ENCODE peak calls at places on chromosome 6, in four cellular contexts. W, J, Z and I are unnamed samples.
A peak's percentile ranks its signal among the peaks of the same experiment; 100 is the strongest.

GRCh38 chr6:99802396-99803031 is 191.5 kb downstream of the MCHR2 start:
- DNase-seq in W (no peak), J (no peak), Z (no peak), I (no peak)

GRCh38 chr6:9806195-9806594 is 608.7 kb downstream of the TFAP2A start:
- DNase-seq in W (no peak), J (no peak), Z (no peak), I (no peak)

GRCh38 chr6:152845421-152845820 is 94.8 kb downstream of the VIP start:
- DNase-seq in W (no peak), J (no peak), Z (no peak), I (no peak)

GRCh38 chr6:44116643-44117382 is 10.4 kb downstream of the MRPL14 start:
- DNase-seq in W (no peak), J (no peak), Z (peak; percentile 95), I (no peak)

GRCh38 chr6:56540232-56540631 is 102.5 kb downstream of the DST start:
- DNase-seq in W (no peak), J (no peak), Z (no peak), I (no peak)

GRCh38 chr6:158204616-158205015 is 36.5 kb downstream of the GTF2H5 start:
- DNase-seq in W (no peak), J (no peak), Z (no peak), I (no peak)

GRCh38 chr6:161303628-161304340 is 29.9 kb upstream of the AGPAT4 start:
- DNase-seq in W (no peak), J (no peak), Z (peak; percentile 76), I (no peak)

GRCh38 chr6:118212451-118213173 is 305.5 kb downstream of the SLC35F1 start:
- DNase-seq in W (no peak), J (no peak), Z (no peak), I (no peak)

GRCh38 chr6:16474834-16475781 is 236.7 kb downstream of the GMPR start:
- DNase-seq in W (no peak), J (no peak), Z (no peak), I (no peak)

GRCh38 chr6:28171271-28171670 is 29.6 kb downstream of the ZKSCAN8 start:
- DNase-seq in W (no peak), J (no peak), Z (no peak), I (no peak)

GRCh38 chr6:161152904-161153662 is 120.8 kb downstream of the AGPAT4 start:
- DNase-seq in W (no peak), J (no peak), Z (peak; percentile 37), I (no peak)

GRCh38 chr6:43614396-43614730 is 14.7 kb downstream of the GTPBP2 start:
- DNase-seq in W (peak; percentile 34), J (no peak), Z (no peak), I (no peak)

GRCh38 chr6:169101981-169102380 is 151.7 kb downstream of the THBS2 start:
- DNase-seq in W (no peak), J (no peak), Z (peak; percentile 71), I (no peak)

GRCh38 chr6:26613717-26614683 is 17.2 kb downstream of the ABT1 start:
- DNase-seq in W (no peak), J (no peak), Z (no peak), I (no peak)

GRCh38 chr6:14754636-14755513 is 491.0 kb upstream of the JARID2 start:
- DNase-seq in W (no peak), J (no peak), Z (no peak), I (no peak)

GRCh38 chr6:63509652-63510352 is 62.5 kb upstream of the LOC128125822 start:
- DNase-seq in W (no peak), J (no peak), Z (no peak), I (no peak)

GRCh38 chr6:69907981-69908498 is 41.7 kb downstream of the COL19A1 start:
- DNase-seq in W (no peak), J (no peak), Z (peak; percentile 32), I (no peak)

GRCh38 chr6:14922306-14922705 is 323.6 kb upstream of the JARID2 start:
- DNase-seq in W (no peak), J (no peak), Z (no peak), I (no peak)

GRCh38 chr6:113879186-113880096 is 22.3 kb downstream of the MARCKS start:
- DNase-seq in W (peak; percentile 69), J (peak; percentile 18), Z (peak; percentile 78), I (peak; percentile 86)

GRCh38 chr6:3053231-3053508 is 15.1 kb upstream of the RIPK1 start:
- DNase-seq in W (no peak), J (no peak), Z (no peak), I (no peak)

GRCh38 chr6:80425089-80425823 is 318.8 kb downstream of the BCKDHB start:
- DNase-seq in W (no peak), J (no peak), Z (peak; percentile 94), I (no peak)

GRCh38 chr6:129251669-129252376 is 368.9 kb downstream of the LAMA2 start:
- DNase-seq in W (peak; percentile 47), J (peak; percentile 12), Z (peak; percentile 75), I (no peak)

GRCh38 chr6:27078734-27079357 is 168.7 kb upstream of the PRSS16 start:
- DNase-seq in W (peak; percentile 52), J (peak; percentile 4), Z (peak; percentile 73), I (peak; percentile 72)

GRCh38 chr6:125961117-125961516 is 4.5 kb downstream of the HINT3 start:
- DNase-seq in W (no peak), J (no peak), Z (no peak), I (no peak)

GRCh38 chr6:4712291-4712690 is 63.9 kb upstream of the CDYL start:
- DNase-seq in W (no peak), J (no peak), Z (no peak), I (no peak)

GRCh38 chr6:68895929-68896328 is 260.8 kb downstream of the ADGRB3 start:
- DNase-seq in W (no peak), J (no peak), Z (no peak), I (no peak)

GRCh38 chr6:27505209-27506027 is 32.5 kb upstream of the ZNF184 start:
- DNase-seq in W (peak; percentile 73), J (no peak), Z (peak; percentile 91), I (no peak)

GRCh38 chr6:31940256-31940664 is 5.6 kb upstream of the CFB start:
- DNase-seq in W (no peak), J (no peak), Z (peak; percentile 47), I (no peak)

GRCh38 chr6:30760537-30760936 is 16.2 kb upstream of the IER3 start:
- DNase-seq in W (no peak), J (no peak), Z (no peak), I (no peak)

GRCh38 chr6:40695114-40695513 is 108.0 kb upstream of the LRFN2 start:
- DNase-seq in W (no peak), J (no peak), Z (peak; percentile 28), I (no peak)

GRCh38 chr6:154060076-154060475 is 21.0 kb downstream of the OPRM1 start:
- DNase-seq in W (no peak), J (no peak), Z (no peak), I (no peak)

GRCh38 chr6:33575211-33575610 is 4.9 kb downstream of the BAK1 start:
- DNase-seq in W (no peak), J (no peak), Z (no peak), I (no peak)

GRCh38 chr6:53734473-53735299 is 60.1 kb upstream of the LRRC1 start:
- DNase-seq in W (peak; percentile 43), J (peak; percentile 27), Z (peak; percentile 97), I (no peak)

GRCh38 chr6:33147807-33148666 is 44.2 kb downstream of the COL11A2 start:
- DNase-seq in W (no peak), J (peak; percentile 62), Z (peak; percentile 64), I (no peak)

GRCh38 chr6:157994126-157994795 is 12.6 kb downstream of the SYNJ2 start:
- DNase-seq in W (no peak), J (no peak), Z (no peak), I (peak; percentile 24)

GRCh38 chr6:32832535-32832934 is 6.0 kb downstream of the TAP2 start:
- DNase-seq in W (no peak), J (no peak), Z (no peak), I (no peak)

GRCh38 chr6:4664117-4664626 is 112.0 kb upstream of the CDYL start:
- DNase-seq in W (no peak), J (no peak), Z (peak; percentile 62), I (no peak)

GRCh38 chr6:53651149-53651763 is 14.3 kb downstream of the KLHL31 start:
- DNase-seq in W (peak; percentile 68), J (peak; percentile 78), Z (peak; percentile 84), I (peak; percentile 80)

GRCh38 chr6:142275146-142276006 is 26.4 kb upstream of the ADGRG6 start:
- DNase-seq in W (no peak), J (no peak), Z (peak; percentile 61), I (no peak)